ENCODE peak calls at places on chromosomes 2 and 18, in four cellular contexts. X is K562, J is spleen, Z is HCT116. L is an unnamed sample.

GRCh38 chr2:112582314-112582746 is 2.1 kb upstream of the CHCHD5 start:
- DNase-seq in J (no peak), X (peak; percentile 34), Z (peak; percentile 24), L (no peak)

GRCh38 chr2:239948100-239948881 is 76.9 kb downstream of the NDUFA10 start:
- DNase-seq in J (peak; percentile 51), Z (no peak), X (no peak), L (no peak)

GRCh38 chr18:48011926-48012469 is 81.5 kb upstream of the SMAD2 start:
- DNase-seq in J (no peak), X (no peak), Z (no peak), L (no peak)

GRCh38 chr18:41938445-41938844 is 16.6 kb upstream of the PIK3C3 start:
- DNase-seq in J (no peak), X (no peak), Z (no peak), L (no peak)

GRCh38 chr2:14285812-14286211 is 346.7 kb upstream of the LRATD1 start:
- DNase-seq in J (no peak), Z (no peak), X (no peak), L (no peak)

GRCh38 chr2:30679416-30680088 is 127.7 kb downstream of the CAPN13 start:
- DNase-seq in J (no peak), X (no peak), Z (no peak), L (no peak)

GRCh38 chr18:62339106-62339988 is 14.2 kb downstream of the TNFRSF11A start:
- DNase-seq in X (peak; percentile 15), Z (peak; percentile 39), J (no peak), L (no peak)

GRCh38 chr18:45588831-45589558 is 26.3 kb upstream of the SLC14A2 start:
- DNase-seq in J (no peak), X (no peak), Z (no peak), L (no peak)

GRCh38 chr2:125172181-125172580 is 1147.1 kb downstream of the CNTNAP5 start:
- DNase-seq in Z (no peak), X (no peak), J (no peak), L (no peak)

GRCh38 chr2:24830351-24830750 is 37.1 kb downstream of the CENPO start:
- DNase-seq in J (peak; percentile 43), Z (peak; percentile 10), X (no peak), L (peak; percentile 3)

GRCh38 chr18:48363167-48363566 is 46.0 kb downstream of the ZBTB7C start:
- DNase-seq in J (no peak), X (no peak), Z (no peak), L (no peak)

GRCh38 chr2:148812306-148812705 is 62.7 kb upstream of the KIF5C start:
- DNase-seq in J (no peak), Z (no peak), X (no peak), L (no peak)

GRCh38 chr2:37340637-37341036 is 3.8 kb upstream of the QPCT start:
- DNase-seq in X (no peak), Z (no peak), J (no peak), L (no peak)

GRCh38 chr2:37348155-37348554 is 3.7 kb downstream of the QPCT start:
- DNase-seq in J (no peak), X (no peak), Z (no peak), L (no peak)

GRCh38 chr2:37343537-37344434 is 644 bp upstream of the QPCT start:
- DNase-seq in X (peak; percentile 22), J (no peak), Z (no peak), L (no peak)

GRCh38 chr2:37342636-37343211 is 1.7 kb upstream of the QPCT start:
- DNase-seq in J (no peak), X (no peak), Z (no peak), L (no peak)

DNA sequence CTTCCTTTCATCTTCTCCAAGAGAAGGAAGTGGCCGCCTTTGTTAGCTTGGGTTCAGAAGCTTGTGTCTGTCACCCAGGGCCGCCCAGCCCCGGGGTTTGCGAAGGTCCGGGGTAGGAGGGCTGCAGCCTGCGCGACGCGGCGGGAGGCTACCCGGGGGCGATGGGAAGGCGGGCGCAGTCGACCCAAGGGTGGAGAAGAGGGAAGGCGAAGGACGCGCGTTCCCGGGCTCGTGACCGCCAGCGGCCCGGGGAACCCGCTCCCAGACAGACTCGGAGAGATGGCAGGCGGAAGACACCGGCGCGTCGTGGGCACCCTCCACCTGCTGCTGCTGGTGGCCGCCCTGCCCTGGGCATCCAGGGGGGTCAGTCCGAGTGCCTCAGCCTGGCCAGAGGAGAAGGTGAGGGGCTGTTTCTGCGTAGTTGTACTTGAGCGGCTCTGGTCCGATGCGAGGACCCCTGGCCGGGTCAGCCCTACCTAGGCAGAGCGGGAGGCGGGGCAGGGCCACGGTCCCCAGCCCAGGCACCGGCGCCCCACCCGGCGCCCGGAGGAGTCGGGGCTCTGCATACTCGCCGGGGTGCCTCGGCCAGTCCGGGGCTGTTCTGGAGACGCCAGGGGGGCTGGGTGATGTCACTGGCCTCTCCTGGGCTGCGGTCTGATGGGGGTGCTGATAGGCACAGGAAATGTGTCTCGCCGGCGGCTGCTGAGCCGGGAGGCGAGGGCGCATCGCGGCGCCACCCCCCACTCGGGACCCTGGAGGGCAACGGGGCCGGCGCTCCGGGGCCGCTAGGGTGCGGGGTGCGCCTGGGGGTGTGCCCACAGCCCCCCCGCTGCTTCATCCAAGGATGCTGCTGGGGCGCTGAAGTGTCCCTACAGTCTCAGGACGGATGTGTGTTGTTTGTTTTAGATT is at the start of gene QPCT:
- DNase-seq in Z (no peak), J (peak; percentile 91), X (peak; percentile 29), L (peak; percentile 57)
- TF ChIP-seq POLR2AphosphoS5 in Z (no peak), J (peak; percentile 62), X (no peak), L (no peak)

GRCh38 chr18:13542520-13542847 is 183.9 kb downstream of the FAM210A start:
- DNase-seq in X (no peak), Z (no peak), J (no peak), L (no peak)

GRCh38 chr18:13539843-13540535 is 186.4 kb downstream of the FAM210A start:
- DNase-seq in X (no peak), Z (no peak), J (no peak), L (no peak)

GRCh38 chr18:13543144-13543543 is 183.2 kb downstream of the FAM210A start:
- DNase-seq in X (no peak), J (no peak), Z (no peak), L (no peak)

GRCh38 chr18:13540783-13541182 is 185.6 kb downstream of the FAM210A start:
- DNase-seq in J (no peak), Z (no peak), X (no peak), L (no peak)

GRCh38 chr18:13541621-13542519 is 184.5 kb downstream of the FAM210A start:
- DNase-seq in X (no peak), J (no peak), Z (no peak), L (no peak)
- TF ChIP-seq POLR2A in X (no peak), J (no peak), Z (no peak), L (no peak)

DNA sequence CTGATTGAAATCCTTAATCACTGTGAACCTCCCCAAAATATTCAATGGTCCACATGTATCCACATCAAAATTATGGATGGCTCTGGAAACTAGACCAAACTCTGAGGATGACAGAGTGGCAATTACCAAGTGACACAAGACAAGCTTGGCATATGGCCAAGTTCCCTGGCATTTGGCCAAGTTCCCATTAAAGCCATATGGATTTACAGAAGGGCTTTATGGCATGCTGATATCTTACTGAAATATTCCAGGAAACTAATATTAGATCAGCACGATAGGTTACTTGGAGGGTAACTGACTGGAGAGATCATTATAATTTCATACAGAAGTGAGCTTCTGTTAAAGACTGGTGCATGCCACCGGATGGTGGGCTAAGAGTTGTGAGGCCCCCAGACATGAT is 21.9 kb upstream of the CERS6 start:
- DNase-seq in X (no peak), J (no peak), Z (no peak), L (no peak)
- TF ChIP-seq POLR2AphosphoS5 in X (no peak), J (no peak), Z (no peak), L (no peak)

DNA sequence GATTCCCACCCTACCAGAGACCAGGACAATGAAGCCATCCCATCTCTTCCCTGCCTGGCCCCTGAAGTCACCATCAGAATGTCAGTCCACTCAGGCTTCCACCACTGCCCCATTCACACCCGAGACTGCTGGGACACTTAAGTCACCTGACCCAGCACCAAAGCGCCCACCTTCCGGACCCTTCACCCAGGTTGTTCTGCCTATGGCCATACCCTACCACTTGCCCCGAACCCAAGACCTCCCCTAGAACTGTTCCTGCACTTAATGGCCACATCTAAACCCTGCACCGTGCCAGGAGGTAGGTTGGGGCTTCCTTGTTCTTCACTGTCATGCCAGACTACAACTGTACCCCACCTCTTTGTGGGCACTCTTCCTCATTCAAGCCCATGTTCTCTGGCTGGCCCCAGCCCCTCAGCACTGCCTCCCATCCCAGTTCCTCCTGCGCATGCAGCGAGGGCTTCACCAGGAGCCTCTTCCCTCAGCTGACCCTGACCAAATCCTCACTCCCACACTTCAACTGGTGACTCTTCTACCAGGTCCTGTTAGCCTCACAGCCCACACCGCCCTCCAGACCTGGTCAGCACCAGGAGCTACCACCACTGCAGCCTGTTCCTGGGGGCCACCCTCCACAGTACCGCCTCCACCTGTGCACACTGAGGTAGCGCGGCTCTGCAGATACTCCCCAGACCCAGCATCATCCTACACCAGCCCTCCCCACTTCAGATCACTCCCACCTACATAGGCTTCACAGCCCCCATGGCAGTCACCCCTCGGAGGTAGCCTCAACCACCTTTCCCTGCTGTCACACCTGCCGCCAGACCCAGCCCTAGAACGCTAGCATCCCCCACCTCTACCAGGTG is 8.3 kb upstream of the ADRA2B start:
- DNase-seq in J (no peak), Z (no peak), X (no peak), L (no peak)
- TF ChIP-seq POLR2A in J (no peak), Z (no peak), X (no peak), L (no peak)

DNA sequence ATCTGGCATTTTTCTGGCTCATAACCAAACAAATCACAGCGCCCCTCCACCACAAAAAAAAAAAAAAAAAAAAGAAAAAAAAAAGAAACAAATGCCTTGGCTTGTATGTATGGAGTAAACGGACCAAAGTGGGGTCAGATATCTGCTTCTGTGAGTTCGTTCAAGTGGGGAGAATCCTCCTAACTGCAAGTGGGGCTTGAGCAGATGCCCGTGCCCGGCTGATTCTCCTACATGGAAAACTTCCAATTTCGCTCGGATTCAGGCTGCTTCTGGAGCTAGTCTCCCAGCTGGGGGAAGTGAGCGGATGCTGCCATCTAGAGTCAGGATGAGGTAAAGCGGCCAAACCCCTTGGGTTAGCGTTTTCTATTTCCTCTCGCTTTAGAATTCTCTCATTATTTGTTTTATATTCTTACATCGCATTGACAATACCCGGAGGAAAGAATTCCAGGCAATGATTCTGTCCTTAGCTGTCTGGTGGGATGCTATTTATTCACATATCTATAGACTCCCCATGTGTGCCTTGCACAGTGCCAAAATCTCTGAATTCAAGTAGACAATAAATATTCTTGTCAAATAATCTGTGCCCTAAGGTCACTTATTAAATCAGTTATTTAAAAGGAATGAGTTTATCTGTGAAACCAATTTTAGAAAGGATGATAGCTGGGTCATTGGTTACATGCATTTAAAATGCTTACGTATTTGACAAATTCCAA is 95.4 kb downstream of the CD8B2 start:
- DNase-seq in J (peak; percentile 79), Z (peak; percentile 66), X (peak; percentile 47), L (peak; percentile 68)
- TF ChIP-seq POLR2AphosphoS5 in J (no peak), Z (no peak), X (no peak), L (no peak)

GRCh38 chr2:172845008-172845670 is 109.5 kb downstream of the RAPGEF4 start:
- DNase-seq in X (no peak), Z (no peak), J (no peak), L (no peak)
- TF ChIP-seq POLR2A in X (no peak), Z (no peak), J (no peak), L (no peak)

GRCh38 chr2:64153811-64154210 is 9.6 kb upstream of the PELI1 start:
- DNase-seq in X (peak; percentile 11), Z (no peak), J (no peak), L (no peak)

DNA sequence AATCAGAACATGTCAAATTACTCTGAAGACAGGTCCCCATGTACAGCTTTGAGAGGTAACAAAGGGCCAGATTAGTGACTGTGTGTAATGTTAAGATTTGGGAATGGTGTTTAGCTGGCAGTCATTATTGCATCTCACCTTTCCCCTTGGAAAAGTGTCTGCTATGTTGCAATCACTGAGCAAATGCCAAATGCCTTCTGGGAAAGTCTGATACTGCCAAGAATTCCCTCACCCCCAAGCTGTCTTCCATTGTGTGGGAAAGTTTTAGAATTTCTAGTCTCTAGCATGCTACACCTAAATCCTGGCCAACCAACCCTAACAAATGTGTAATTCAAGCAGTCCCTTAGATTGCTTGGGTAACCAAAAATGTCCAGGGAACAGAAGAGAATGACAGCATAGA is 13.6 kb upstream of the PELI1 start:
- DNase-seq in J (no peak), Z (no peak), X (no peak), L (no peak)
- TF ChIP-seq POLR2AphosphoS5 in J (no peak), Z (no peak), X (no peak), L (no peak)

L was measured in GM12891.